ENCODE peak calls at places on chromosome 5, in six cellular contexts. R is A549, V is K562, Q is SK-N-SH, S is H1, O is GM12878. N is an unnamed sample.

GRCh38 chr5:147522435-147522834 is 12.6 kb upstream of the DPYSL3 start:
- DNase-seq in Q (peak), S (no peak), R (no peak), V (no peak), O (no peak), N (no peak)

GRCh38 chr5:90226433-90227099 is 183.0 kb downstream of the CETN3 start:
- DNase-seq in Q (peak), O (no peak), V (no peak), S (no peak), R (no peak), N (no peak)

GRCh38 chr5:5270958-5271605 is 131.0 kb downstream of the ADAMTS16 start:
- DNase-seq in S (peak), R (peak), V (no peak), Q (peak), O (no peak), N (peak)

GRCh38 chr5:66849803-66850202 is 253.6 kb downstream of the MAST4 start:
- DNase-seq in R (no peak), O (no peak), V (no peak), S (no peak), Q (no peak), N (no peak)

GRCh38 chr5:16539169-16539666 is 73.6 kb upstream of the ZNF622 start:
- DNase-seq in S (no peak), R (peak), Q (no peak), O (no peak), V (no peak), N (peak)

GRCh38 chr5:72106922-72107873 is at the start of gene MAP1B:
- DNase-seq in O (no peak), V (peak), R (peak), Q (peak), S (peak), N (peak)

GRCh38 chr5:79806741-79807140 is 117.1 kb downstream of the CMYA5 start:
- DNase-seq in R (no peak), O (no peak), Q (no peak), V (no peak), S (no peak), N (no peak)

GRCh38 chr5:140182075-140182709 is 7.2 kb downstream of the CYSTM1 start:
- DNase-seq in V (no peak), O (no peak), Q (no peak), R (no peak), S (no peak), N (no peak)

GRCh38 chr5:79080804-79081203 is 11.2 kb downstream of the BHMT2 start:
- DNase-seq in R (no peak), S (no peak), Q (no peak), V (no peak), O (no peak), N (peak)

GRCh38 chr5:34682926-34683623 is 26.9 kb downstream of the RAI14 start:
- DNase-seq in S (peak), Q (no peak), V (no peak), O (no peak), R (peak), N (peak)

GRCh38 chr5:146188358-146188757 is 5.9 kb upstream of the LARS1 start:
- DNase-seq in V (no peak), O (no peak), R (no peak), S (no peak), Q (no peak), N (no peak)

GRCh38 chr5:124963236-124963929 is 216.9 kb upstream of the ZNF608 start:
- DNase-seq in S (peak), R (no peak), V (no peak), Q (no peak), O (no peak), N (peak)

GRCh38 chr5:100518377-100518776 is 16.8 kb upstream of the FAM174A start:
- DNase-seq in R (no peak), O (no peak), V (no peak), S (no peak), Q (no peak), N (no peak)

GRCh38 chr5:100517301-100517974 is 17.7 kb upstream of the FAM174A start:
- DNase-seq in V (no peak), O (no peak), S (no peak), Q (no peak), R (no peak), N (no peak)

GRCh38 chr5:100520348-100520747 is 14.8 kb upstream of the FAM174A start:
- DNase-seq in Q (no peak), S (peak), O (no peak), R (no peak), V (no peak), N (no peak)

GRCh38 chr5:100516285-100516684 is 18.9 kb upstream of the FAM174A start:
- DNase-seq in Q (no peak), V (no peak), R (no peak), O (peak), S (no peak), N (no peak)

DNA sequence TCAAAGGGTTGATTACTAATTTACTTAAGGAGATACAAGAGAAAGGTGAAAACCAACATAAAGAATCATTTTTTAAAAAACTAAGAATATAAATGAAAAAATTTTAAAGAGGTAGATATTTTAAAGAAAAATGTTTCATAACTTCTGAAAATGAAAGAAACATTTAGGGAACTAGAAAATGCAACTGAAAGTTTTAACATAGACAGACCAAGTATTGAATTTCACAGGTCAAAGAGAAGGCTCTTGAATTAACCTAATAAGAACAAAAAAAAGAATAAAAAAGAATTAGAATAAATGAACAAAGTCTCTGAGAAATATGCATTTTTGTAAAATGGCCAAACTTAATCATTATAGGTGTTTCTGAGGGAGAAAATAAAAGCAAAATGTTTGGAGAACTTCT is 16.1 kb upstream of the FAM174A start:
- DNase-seq in S (no peak), Q (no peak), V (no peak), R (no peak), O (no peak), N (no peak)
- TF ChIP-seq CHD2 in S (no peak), Q (no peak), V (no peak), R (no peak), O (no peak), N (no peak)

GRCh38 chr5:119366537-119366874 is 10.7 kb downstream of the TNFAIP8 start:
- DNase-seq in S (no peak), R (no peak), O (no peak), V (no peak), Q (no peak), N (no peak)

GRCh38 chr5:119365847-119366536 is 10.2 kb downstream of the TNFAIP8 start:
- DNase-seq in Q (no peak), R (no peak), O (no peak), S (no peak), V (no peak), N (no peak)

GRCh38 chr5:119370521-119370920 is 14.7 kb downstream of the TNFAIP8 start:
- DNase-seq in R (no peak), Q (no peak), O (no peak), V (no peak), S (no peak), N (no peak)

GRCh38 chr5:119368238-119368630 is 12.4 kb downstream of the TNFAIP8 start:
- DNase-seq in V (no peak), S (no peak), O (peak), Q (no peak), R (no peak), N (no peak)

GRCh38 chr5:119367502-119368237 is 11.9 kb downstream of the TNFAIP8 start:
- DNase-seq in Q (no peak), O (peak), S (no peak), R (no peak), V (no peak), N (peak)
- TF ChIP-seq RAD21 in Q (no peak), O (peak), S (no peak), R (no peak), V (no peak), N (no peak)

DNA sequence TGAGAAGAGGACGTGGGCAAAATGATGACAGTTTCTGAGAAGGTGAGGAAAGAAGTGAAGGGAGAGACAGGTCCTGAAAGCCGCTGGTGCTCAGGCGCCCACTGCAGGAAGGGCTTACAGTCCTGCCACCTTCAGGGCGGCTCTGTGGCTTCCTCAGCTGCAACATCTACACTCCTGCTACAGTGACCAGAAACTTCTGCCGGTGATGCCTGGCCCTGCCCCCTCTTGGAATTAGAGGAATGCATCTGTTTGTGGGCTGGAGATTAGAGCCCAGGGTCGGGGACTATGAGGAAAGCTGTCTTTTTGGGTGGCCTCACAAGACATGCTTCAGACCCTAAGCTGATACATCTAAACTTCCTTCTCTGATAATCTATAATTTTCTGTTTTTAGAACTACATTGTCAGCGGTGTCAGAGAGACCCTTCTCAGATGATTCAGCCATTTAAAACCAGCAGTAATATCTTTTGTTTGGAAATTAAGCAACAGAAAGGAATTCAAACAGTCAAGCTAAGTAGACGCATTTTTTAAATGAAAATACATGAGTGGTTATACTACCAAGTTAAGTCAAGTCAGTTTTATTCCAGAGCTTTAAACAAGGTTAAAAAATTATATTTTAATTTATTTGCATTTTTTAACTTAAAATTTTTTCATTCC is 30.4 kb downstream of the PRDM6 start:
- DNase-seq in Q (no peak), R (peak), O (no peak), V (no peak), S (peak), N (peak)
- TF ChIP-seq CHD2 in Q (no peak), R (no peak), O (no peak), V (no peak), S (peak), N (no peak)

GRCh38 chr5:133433133-133433532 is 179.2 kb downstream of the FSTL4 start:
- DNase-seq in V (no peak), O (no peak), R (no peak), Q (no peak), S (no peak), N (no peak)
- TF ChIP-seq RAD21 in V (no peak), O (no peak), R (no peak), Q (no peak), S (no peak), N (no peak)

GRCh38 chr5:150118561-150119229 is 32.3 kb upstream of the CSF1R start:
- DNase-seq in V (no peak), Q (no peak), O (no peak), S (no peak), R (no peak), N (no peak)
- TF ChIP-seq CHD2 in V (no peak), Q (no peak), O (no peak), S (no peak), R (no peak), N (no peak)

DNA sequence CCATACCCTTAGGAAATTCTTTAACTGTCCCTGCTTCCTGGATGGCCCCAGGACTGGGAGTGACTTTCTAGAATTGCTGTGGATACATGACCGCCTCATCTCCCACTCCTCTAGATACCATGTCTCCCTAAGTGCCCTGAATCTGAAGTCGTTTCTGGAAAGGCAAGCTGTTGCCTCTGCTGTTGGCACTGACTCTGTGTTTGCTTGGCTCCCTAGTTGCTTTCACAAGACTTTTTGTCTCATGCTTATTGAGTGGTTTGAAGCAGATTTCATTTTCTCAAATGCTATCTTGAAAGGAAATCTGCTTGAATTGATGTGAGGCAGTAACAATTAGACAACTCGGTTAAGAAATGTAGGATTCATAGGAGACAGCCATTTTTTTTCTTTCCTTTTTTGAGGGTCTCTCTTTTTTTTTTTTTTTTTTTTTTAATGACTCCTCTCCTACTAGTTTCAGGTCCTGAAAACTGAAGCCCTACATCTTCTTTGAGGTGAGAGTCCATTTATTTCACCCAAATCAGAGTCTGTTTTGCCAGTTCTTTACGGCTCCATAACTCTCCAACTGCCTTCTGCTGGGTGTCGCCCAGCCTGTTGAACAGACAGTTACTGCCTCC is 65.9 kb downstream of the PRDM6 start:
- DNase-seq in O (no peak), V (no peak), S (no peak), R (no peak), Q (no peak), N (no peak)
- TF ChIP-seq RAD21 in O (no peak), V (no peak), S (no peak), R (no peak), Q (no peak), N (no peak)

GRCh38 chr5:159032656-159033350 is 66.9 kb downstream of the EBF1 start:
- DNase-seq in Q (no peak), O (no peak), R (no peak), S (no peak), V (no peak), N (no peak)

GRCh38 chr5:159031915-159032314 is 67.8 kb downstream of the EBF1 start:
- DNase-seq in V (no peak), O (no peak), S (no peak), Q (no peak), R (no peak), N (no peak)

GRCh38 chr5:159033351-159033657 is 66.4 kb downstream of the EBF1 start:
- DNase-seq in R (no peak), O (no peak), S (no peak), V (no peak), Q (no peak), N (no peak)

GRCh38 chr5:159030357-159030756 is 69.4 kb downstream of the EBF1 start:
- DNase-seq in R (no peak), V (no peak), Q (no peak), O (no peak), S (no peak), N (no peak)

GRCh38 chr5:159031513-159031912 is 68.2 kb downstream of the EBF1 start:
- DNase-seq in V (no peak), R (no peak), Q (no peak), S (no peak), O (no peak), N (no peak)
- TF ChIP-seq CHD2 in V (no peak), R (no peak), Q (no peak), S (no peak), O (no peak), N (no peak)

GRCh38 chr5:91384671-91385430 is 1.7 kb upstream of the ARRDC3 start:
- DNase-seq in R (peak), V (peak), Q (peak), S (no peak), O (peak), N (peak)
- TF ChIP-seq RAD21 in R (peak), V (peak), Q (peak), S (peak), O (peak), N (peak)

N was measured in HepG2.